ENCODE peak calls at places on chromosomes 2 and 18, in eight cellular contexts. One of them, this sample, is unnamed. For H3K36me3, the result is how much of the 10 kb centered on the place peaks cover.

GRCh38 chr2:156536534-156536933 is 100.4 kb downstream of the GPD2 start:
- DNase-seq in tibial artery: no peak
- DNase-seq in effector memory CD4-positive, alpha-beta T cell: no peak
- DNase-seq in H7: no peak
- DNase-seq in mesendoderm: no peak
- DNase-seq in naive thymus-derived CD4-positive, alpha-beta T cell: no peak
- DNase-seq in stomach: no peak
- DNase-seq in fibroblast of lung: peak
- DNase-seq in this sample: no peak

GRCh38 chr2:71101656-71102055 is 28.4 kb downstream of the MCEE start:
- DNase-seq in tibial artery: no peak
- DNase-seq in effector memory CD4-positive, alpha-beta T cell: no peak
- DNase-seq in H7: no peak
- DNase-seq in mesendoderm: no peak
- DNase-seq in naive thymus-derived CD4-positive, alpha-beta T cell: no peak
- DNase-seq in stomach: no peak
- DNase-seq in fibroblast of lung: peak
- DNase-seq in this sample: peak

GRCh38 chr18:45954070-45954712 is 12.9 kb downstream of the EPG5 start:
- DNase-seq in tibial artery: no peak
- DNase-seq in effector memory CD4-positive, alpha-beta T cell: no peak
- DNase-seq in H7: no peak
- DNase-seq in mesendoderm: no peak
- DNase-seq in naive thymus-derived CD4-positive, alpha-beta T cell: no peak
- DNase-seq in stomach: no peak
- DNase-seq in fibroblast of lung: peak
- DNase-seq in this sample: no peak

GRCh38 chr2:168997794-168998193 is 33.3 kb downstream of the ABCB11 start:
- DNase-seq in tibial artery: no peak
- DNase-seq in effector memory CD4-positive, alpha-beta T cell: no peak
- DNase-seq in H7: no peak
- DNase-seq in mesendoderm: no peak
- DNase-seq in naive thymus-derived CD4-positive, alpha-beta T cell: no peak
- DNase-seq in stomach: no peak
- DNase-seq in fibroblast of lung: peak
- DNase-seq in this sample: no peak

GRCh38 chr2:219243291-219243761 is 1.9 kb downstream of the GLB1L start:
- DNase-seq in tibial artery: no peak
- DNase-seq in effector memory CD4-positive, alpha-beta T cell: no peak
- DNase-seq in H7: no peak
- DNase-seq in mesendoderm: no peak
- DNase-seq in naive thymus-derived CD4-positive, alpha-beta T cell: no peak
- DNase-seq in stomach: no peak
- DNase-seq in fibroblast of lung: no peak
- DNase-seq in this sample: no peak

GRCh38 chr2:18213986-18214385 is 335.5 kb downstream of the KCNS3 start:
- DNase-seq in tibial artery: no peak
- DNase-seq in effector memory CD4-positive, alpha-beta T cell: no peak
- DNase-seq in H7: no peak
- DNase-seq in mesendoderm: no peak
- DNase-seq in naive thymus-derived CD4-positive, alpha-beta T cell: no peak
- DNase-seq in stomach: no peak
- DNase-seq in fibroblast of lung: no peak
- DNase-seq in this sample: no peak

GRCh38 chr18:33040213-33040612 is 267.4 kb upstream of the KLHL14 start:
- DNase-seq in tibial artery: no peak
- DNase-seq in effector memory CD4-positive, alpha-beta T cell: no peak
- DNase-seq in H7: no peak
- DNase-seq in mesendoderm: no peak
- DNase-seq in naive thymus-derived CD4-positive, alpha-beta T cell: no peak
- DNase-seq in stomach: no peak
- DNase-seq in fibroblast of lung: no peak
- DNase-seq in this sample: no peak

GRCh38 chr2:69581774-69582581 is 61.6 kb downstream of the AAK1 start:
- DNase-seq in tibial artery: no peak
- DNase-seq in effector memory CD4-positive, alpha-beta T cell: no peak
- DNase-seq in H7: no peak
- DNase-seq in mesendoderm: peak
- DNase-seq in naive thymus-derived CD4-positive, alpha-beta T cell: no peak
- DNase-seq in stomach: no peak
- DNase-seq in fibroblast of lung: peak
- DNase-seq in this sample: no peak

GRCh38 chr2:69214898-69215297 is 172.1 kb downstream of the GFPT1 start:
- DNase-seq in tibial artery: no peak
- DNase-seq in effector memory CD4-positive, alpha-beta T cell: no peak
- DNase-seq in H7: no peak
- DNase-seq in mesendoderm: no peak
- DNase-seq in naive thymus-derived CD4-positive, alpha-beta T cell: no peak
- DNase-seq in stomach: no peak
- DNase-seq in fibroblast of lung: peak
- DNase-seq in this sample: no peak

GRCh38 chr2:39107724-39108273 is 13.1 kb downstream of the SOS1 start:
- DNase-seq in tibial artery: no peak
- DNase-seq in effector memory CD4-positive, alpha-beta T cell: no peak
- DNase-seq in H7: no peak
- DNase-seq in mesendoderm: peak
- DNase-seq in naive thymus-derived CD4-positive, alpha-beta T cell: no peak
- DNase-seq in stomach: no peak
- DNase-seq in fibroblast of lung: no peak
- DNase-seq in this sample: no peak

GRCh38 chr2:229901819-229902218 is 20.0 kb downstream of the TRIP12 start:
- DNase-seq in tibial artery: no peak
- DNase-seq in effector memory CD4-positive, alpha-beta T cell: no peak
- DNase-seq in H7: peak
- DNase-seq in mesendoderm: peak
- DNase-seq in naive thymus-derived CD4-positive, alpha-beta T cell: no peak
- DNase-seq in stomach: no peak
- DNase-seq in fibroblast of lung: peak
- DNase-seq in this sample: no peak

GRCh38 chr18:8389391-8390340 is 219.6 kb upstream of the RAB12 start:
- DNase-seq in tibial artery: peak
- DNase-seq in effector memory CD4-positive, alpha-beta T cell: no peak
- DNase-seq in H7: peak
- DNase-seq in mesendoderm: peak
- DNase-seq in naive thymus-derived CD4-positive, alpha-beta T cell: no peak
- DNase-seq in stomach: peak
- DNase-seq in fibroblast of lung: peak
- DNase-seq in this sample: peak

GRCh38 chr2:217393585-217394032 is 533.7 kb upstream of the TNP1 start:
- DNase-seq in tibial artery: peak
- DNase-seq in effector memory CD4-positive, alpha-beta T cell: no peak
- DNase-seq in H7: no peak
- DNase-seq in mesendoderm: no peak
- DNase-seq in naive thymus-derived CD4-positive, alpha-beta T cell: no peak
- DNase-seq in stomach: peak
- DNase-seq in fibroblast of lung: peak
- DNase-seq in this sample: no peak

GRCh38 chr18:47898696-47899095 is 31.8 kb downstream of the SMAD2 start:
- DNase-seq in tibial artery: no peak
- DNase-seq in effector memory CD4-positive, alpha-beta T cell: no peak
- DNase-seq in H7: no peak
- DNase-seq in mesendoderm: no peak
- DNase-seq in naive thymus-derived CD4-positive, alpha-beta T cell: no peak
- DNase-seq in stomach: no peak
- DNase-seq in fibroblast of lung: no peak
- DNase-seq in this sample: no peak

DNA sequence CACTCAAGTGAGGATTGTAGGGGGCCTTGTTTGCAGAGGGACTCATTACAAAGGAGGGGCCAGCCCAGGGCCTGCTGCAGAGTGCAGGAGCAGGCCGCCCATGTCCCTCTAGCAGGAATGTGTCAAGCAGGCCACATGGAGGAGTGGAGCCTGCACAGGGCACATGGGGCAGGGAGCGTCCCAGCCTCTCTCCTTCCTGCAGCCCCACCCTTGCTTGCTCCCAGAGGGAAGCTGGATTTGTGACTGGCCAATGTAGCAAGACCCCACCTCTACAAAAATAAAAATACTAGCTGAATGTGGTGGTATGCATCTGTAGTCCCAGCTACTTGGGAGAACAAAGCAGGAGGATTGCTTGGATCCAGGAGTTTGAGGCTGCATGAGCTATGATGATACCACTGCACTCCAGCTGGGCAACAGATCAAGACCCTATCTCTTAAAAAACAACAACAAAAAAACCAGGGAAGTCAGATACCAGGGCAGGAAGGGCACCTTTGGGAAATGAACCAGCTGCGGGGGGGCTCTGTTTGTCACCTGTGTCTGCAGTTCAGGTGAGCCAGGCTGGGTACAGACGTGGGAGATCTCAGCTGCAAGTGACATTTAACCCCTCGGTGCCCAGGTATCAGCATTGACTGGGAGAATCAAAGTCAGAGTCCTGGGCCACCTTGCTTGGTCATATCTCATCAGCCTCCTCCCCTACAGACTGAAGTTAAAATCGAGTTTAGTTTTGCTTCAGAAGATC is 27.7 kb downstream of the IMPA2 start:
- DNase-seq in tibial artery: no peak
- DNase-seq in effector memory CD4-positive, alpha-beta T cell: no peak
- DNase-seq in H7: no peak
- DNase-seq in mesendoderm: no peak
- DNase-seq in naive thymus-derived CD4-positive, alpha-beta T cell: no peak
- DNase-seq in stomach: no peak
- DNase-seq in fibroblast of lung: no peak
- DNase-seq in this sample: no peak
- H3K36me3 ChIP-seq in tibial artery: under half
- H3K36me3 ChIP-seq in effector memory CD4-positive, alpha-beta T cell: under half
- H3K36me3 ChIP-seq in H7: under half
- H3K36me3 ChIP-seq in mesendoderm: under half
- H3K36me3 ChIP-seq in naive thymus-derived CD4-positive, alpha-beta T cell: under half
- H3K36me3 ChIP-seq in stomach: half or more
- H3K36me3 ChIP-seq in fibroblast of lung: under half
- H3K36me3 ChIP-seq in this sample: under half

GRCh38 chr2:165938237-165938636 is 15.3 kb downstream of the TTC21B start:
- DNase-seq in tibial artery: no peak
- DNase-seq in effector memory CD4-positive, alpha-beta T cell: no peak
- DNase-seq in H7: no peak
- DNase-seq in mesendoderm: no peak
- DNase-seq in naive thymus-derived CD4-positive, alpha-beta T cell: no peak
- DNase-seq in stomach: no peak
- DNase-seq in fibroblast of lung: no peak
- DNase-seq in this sample: no peak

GRCh38 chr2:165927774-165928173 is 25.8 kb downstream of the TTC21B start:
- DNase-seq in tibial artery: no peak
- DNase-seq in effector memory CD4-positive, alpha-beta T cell: no peak
- DNase-seq in H7: no peak
- DNase-seq in mesendoderm: no peak
- DNase-seq in naive thymus-derived CD4-positive, alpha-beta T cell: no peak
- DNase-seq in stomach: no peak
- DNase-seq in fibroblast of lung: no peak
- DNase-seq in this sample: no peak

GRCh38 chr2:165927353-165927752 is 26.2 kb downstream of the TTC21B start:
- DNase-seq in tibial artery: no peak
- DNase-seq in effector memory CD4-positive, alpha-beta T cell: no peak
- DNase-seq in H7: no peak
- DNase-seq in mesendoderm: no peak
- DNase-seq in naive thymus-derived CD4-positive, alpha-beta T cell: no peak
- DNase-seq in stomach: no peak
- DNase-seq in fibroblast of lung: peak
- DNase-seq in this sample: no peak

GRCh38 chr2:165933211-165933610 is 20.4 kb downstream of the TTC21B start:
- DNase-seq in tibial artery: no peak
- DNase-seq in effector memory CD4-positive, alpha-beta T cell: no peak
- DNase-seq in H7: no peak
- DNase-seq in mesendoderm: no peak
- DNase-seq in naive thymus-derived CD4-positive, alpha-beta T cell: no peak
- DNase-seq in stomach: no peak
- DNase-seq in fibroblast of lung: no peak
- DNase-seq in this sample: no peak
- H3K36me3 ChIP-seq in tibial artery: half or more
- H3K36me3 ChIP-seq in effector memory CD4-positive, alpha-beta T cell: under half
- H3K36me3 ChIP-seq in H7: under half
- H3K36me3 ChIP-seq in mesendoderm: under half
- H3K36me3 ChIP-seq in naive thymus-derived CD4-positive, alpha-beta T cell: under half
- H3K36me3 ChIP-seq in stomach: half or more
- H3K36me3 ChIP-seq in fibroblast of lung: under half
- H3K36me3 ChIP-seq in this sample: under half

DNA sequence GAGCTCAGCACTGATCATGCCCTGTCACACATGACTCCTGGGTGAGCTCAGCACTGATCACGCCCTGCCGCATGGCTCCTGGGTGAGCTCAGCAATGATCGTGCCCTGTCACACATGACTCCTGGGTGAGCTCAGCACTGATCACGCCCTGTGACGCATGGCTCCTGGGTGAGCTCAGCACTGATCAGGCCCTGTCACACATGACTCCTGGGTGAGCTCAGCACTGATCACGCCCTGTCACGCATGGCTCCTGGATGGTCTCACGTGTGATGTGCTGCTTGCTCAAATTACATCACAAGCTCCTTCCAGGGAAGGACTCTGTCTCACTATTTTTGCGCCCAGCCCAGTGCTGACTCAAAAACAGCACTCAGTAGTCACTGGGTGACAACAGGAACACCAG is 258.0 kb downstream of the HDAC4 start:
- DNase-seq in tibial artery: no peak
- DNase-seq in effector memory CD4-positive, alpha-beta T cell: no peak
- DNase-seq in H7: no peak
- DNase-seq in mesendoderm: no peak
- DNase-seq in naive thymus-derived CD4-positive, alpha-beta T cell: no peak
- DNase-seq in stomach: no peak
- DNase-seq in fibroblast of lung: peak
- DNase-seq in this sample: no peak
- H3K36me3 ChIP-seq in tibial artery: half or more
- H3K36me3 ChIP-seq in effector memory CD4-positive, alpha-beta T cell: half or more
- H3K36me3 ChIP-seq in H7: under half
- H3K36me3 ChIP-seq in mesendoderm: under half
- H3K36me3 ChIP-seq in naive thymus-derived CD4-positive, alpha-beta T cell: under half
- H3K36me3 ChIP-seq in stomach: half or more
- H3K36me3 ChIP-seq in fibroblast of lung: under half
- H3K36me3 ChIP-seq in this sample: under half

DNA sequence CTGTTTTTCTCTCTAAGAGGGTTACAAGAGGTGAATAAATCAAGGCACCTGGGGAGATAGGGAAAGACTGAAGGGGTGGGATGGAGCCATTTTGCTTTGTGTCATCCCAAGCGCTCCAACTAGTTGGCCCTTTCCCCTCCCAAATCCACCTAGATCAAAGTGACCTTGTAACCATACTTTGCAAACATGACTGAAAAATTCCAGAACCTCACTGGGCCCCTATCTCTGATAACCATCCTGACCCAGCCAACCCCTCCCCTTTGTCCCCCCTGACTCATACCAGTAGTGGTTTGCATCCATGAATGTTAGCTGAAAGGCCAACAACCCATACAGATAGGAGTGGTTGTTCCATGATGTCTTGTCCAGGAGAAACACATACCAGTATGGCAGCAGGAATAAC is 3.1 kb downstream of the GGCX start:
- DNase-seq in tibial artery: no peak
- DNase-seq in effector memory CD4-positive, alpha-beta T cell: no peak
- DNase-seq in H7: no peak
- DNase-seq in mesendoderm: no peak
- DNase-seq in naive thymus-derived CD4-positive, alpha-beta T cell: no peak
- DNase-seq in stomach: no peak
- DNase-seq in fibroblast of lung: no peak
- DNase-seq in this sample: no peak
- H3K36me3 ChIP-seq in tibial artery: under half
- H3K36me3 ChIP-seq in effector memory CD4-positive, alpha-beta T cell: under half
- H3K36me3 ChIP-seq in H7: under half
- H3K36me3 ChIP-seq in mesendoderm: under half
- H3K36me3 ChIP-seq in naive thymus-derived CD4-positive, alpha-beta T cell: under half
- H3K36me3 ChIP-seq in stomach: half or more
- H3K36me3 ChIP-seq in fibroblast of lung: under half
- H3K36me3 ChIP-seq in this sample: under half

GRCh38 chr2:241500016-241500415 is 8.4 kb downstream of the STK25 start:
- DNase-seq in tibial artery: no peak
- DNase-seq in effector memory CD4-positive, alpha-beta T cell: no peak
- DNase-seq in H7: peak
- DNase-seq in mesendoderm: no peak
- DNase-seq in naive thymus-derived CD4-positive, alpha-beta T cell: no peak
- DNase-seq in stomach: no peak
- DNase-seq in fibroblast of lung: no peak
- DNase-seq in this sample: no peak
- H3K36me3 ChIP-seq in tibial artery: half or more
- H3K36me3 ChIP-seq in effector memory CD4-positive, alpha-beta T cell: under half
- H3K36me3 ChIP-seq in H7: under half
- H3K36me3 ChIP-seq in mesendoderm: under half
- H3K36me3 ChIP-seq in naive thymus-derived CD4-positive, alpha-beta T cell: under half
- H3K36me3 ChIP-seq in stomach: half or more
- H3K36me3 ChIP-seq in fibroblast of lung: under half
- H3K36me3 ChIP-seq in this sample: under half